ENCODE peak calls at places on chromosome 10, in seven cellular contexts. Y is T-helper 2 cell; C is effector CD4-positive, alpha-beta T cell; F is EL; M is Daoy; L is stimulated activated naive CD4-positive, alpha-beta T cell treated with Interleukin-2 at 50 U/mL for 16 hours; U is BE2C. S is an unnamed sample.

GRCh38 chr10:110857265-110858158 is 14.2 kb upstream of the PDCD4 start:
- DNase-seq in Y (peak; percentile 49), C (no peak), F (no peak), M (no peak), L (peak; percentile 19), U (peak; percentile 78), S (no peak)

GRCh38 chr10:46550795-46551700 is 5.4 kb downstream of the GPRIN2 start:
- DNase-seq in Y (no peak), C (no peak), F (no peak), M (no peak), L (no peak), U (peak; percentile 7), S (no peak)

GRCh38 chr10:35191523-35191922 is 64.9 kb downstream of the CREM start:
- DNase-seq in Y (no peak), C (no peak), F (no peak), M (no peak), L (no peak), U (no peak), S (no peak)

GRCh38 chr10:16952010-16952550 is 134.9 kb upstream of the RSU1 start:
- DNase-seq in Y (no peak), C (no peak), F (no peak), M (no peak), L (no peak), U (no peak), S (no peak)

GRCh38 chr10:71770789-71771188 is 2.5 kb downstream of the VSIR start:
- DNase-seq in Y (no peak), C (no peak), F (no peak), M (no peak), L (no peak), U (no peak), S (no peak)

GRCh38 chr10:75465110-75465509 is 33.7 kb downstream of the LRMDA start:
- DNase-seq in Y (no peak), C (no peak), F (no peak), M (no peak), L (no peak), U (no peak), S (no peak)

GRCh38 chr10:125061557-125062243 is 98.7 kb downstream of the CTBP2 start:
- DNase-seq in Y (no peak), C (no peak), F (no peak), M (no peak), L (no peak), U (no peak), S (no peak)

GRCh38 chr10:3355536-3355935 is 183.0 kb upstream of the PITRM1 start:
- DNase-seq in Y (no peak), C (no peak), F (no peak), M (no peak), L (no peak), U (no peak), S (no peak)

GRCh38 chr10:130757271-130757670 is 554.2 kb downstream of the TCERG1L start:
- DNase-seq in Y (no peak), C (no peak), F (no peak), M (no peak), L (no peak), U (no peak), S (no peak)

GRCh38 chr10:59585046-59585700 is 124.5 kb downstream of the SLC16A9 start:
- DNase-seq in Y (no peak), C (no peak), F (no peak), M (peak; percentile 19), L (no peak), U (peak; percentile 40), S (no peak)